ENCODE peak calls at places on chromosomes 5 and 9, in five cellular contexts. S is A549, A is breast epithelium, X is IMR-90, G is body of pancreas. L is an unnamed sample.

GRCh38 chr9:128372188-128372641 is 1.0 kb downstream of the URM1 start:
- DNase-seq in G (no peak), A (no peak), X (no peak), S (no peak), L (no peak)

GRCh38 chr5:65817936-65818335 is 95.9 kb downstream of the NLN start:
- DNase-seq in G (no peak), S (no peak), X (no peak), A (no peak), L (no peak)

GRCh38 chr5:154824070-154824469 is 26.3 kb downstream of the FAXDC2 start:
- DNase-seq in X (no peak), S (no peak), G (no peak), A (no peak), L (no peak)

GRCh38 chr9:85858351-85858750 is 82.6 kb upstream of the NAA35 start:
- DNase-seq in X (no peak), A (no peak), S (no peak), G (no peak), L (no peak)

GRCh38 chr5:10854526-10855277 is 93.7 kb upstream of the DAP start:
- DNase-seq in S (no peak), G (peak), A (peak), X (no peak), L (no peak)

GRCh38 chr5:39164016-39164415 is 55.3 kb downstream of the FYB1 start:
- DNase-seq in X (no peak), S (no peak), G (no peak), A (no peak), L (no peak)

GRCh38 chr9:98185611-98186171 is 6.7 kb downstream of the CORO2A start:
- DNase-seq in S (no peak), G (no peak), X (no peak), A (no peak), L (no peak)

GRCh38 chr9:133638076-133638475 is 1.9 kb downstream of the DBH start:
- DNase-seq in S (no peak), A (no peak), G (no peak), X (no peak), L (no peak)

GRCh38 chr5:5126444-5126843 is 13.7 kb upstream of the ADAMTS16 start:
- DNase-seq in S (peak), A (no peak), G (no peak), X (no peak), L (no peak)

GRCh38 chr5:91022518-91022917 is 360.6 kb downstream of the ARRDC3 start:
- DNase-seq in G (no peak), A (no peak), S (no peak), X (no peak), L (no peak)

GRCh38 chr5:173864126-173865075 is 23.7 kb upstream of the CPEB4 start:
- DNase-seq in X (no peak), A (no peak), G (peak), S (no peak), L (no peak)

DNA sequence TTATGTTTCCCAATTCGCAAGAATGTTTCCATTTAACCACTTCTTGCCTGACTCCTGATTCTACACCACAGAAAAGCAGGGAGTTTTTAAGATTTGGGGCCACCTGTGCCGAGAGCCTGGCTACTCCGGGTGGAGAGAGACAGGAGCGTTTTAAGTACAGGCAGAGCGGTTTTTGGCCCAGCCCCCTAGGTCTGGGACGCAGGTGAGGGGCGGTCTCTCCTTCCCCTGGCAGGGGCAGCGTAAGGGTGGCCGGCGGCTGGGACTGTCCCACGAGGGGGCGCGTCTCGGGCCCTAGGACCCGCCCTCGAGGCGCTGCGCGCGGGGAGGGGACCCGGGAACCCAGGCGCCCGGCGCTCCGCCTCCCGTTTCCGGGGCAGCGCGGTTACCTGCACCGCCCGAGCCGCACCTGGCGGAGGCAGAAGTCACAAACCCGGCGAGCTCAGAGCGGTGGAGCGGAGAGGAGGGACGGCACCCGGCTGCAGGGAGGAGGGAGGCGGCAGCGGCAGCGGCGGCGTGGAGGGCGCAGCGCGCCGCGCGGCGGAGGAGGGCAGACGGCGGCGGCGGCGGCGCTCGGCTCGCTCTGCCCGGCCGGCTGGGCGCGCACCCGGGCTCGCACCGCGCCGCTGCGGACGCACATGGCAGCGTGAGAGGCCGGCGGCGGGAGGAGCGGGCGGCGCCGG is at the start of gene WWC1:
- DNase-seq in A (peak), G (peak), S (peak), X (peak), L (peak)
- TF ChIP-seq POLR2A in A (no peak), G (peak), S (peak), X (no peak), L (no peak)

DNA sequence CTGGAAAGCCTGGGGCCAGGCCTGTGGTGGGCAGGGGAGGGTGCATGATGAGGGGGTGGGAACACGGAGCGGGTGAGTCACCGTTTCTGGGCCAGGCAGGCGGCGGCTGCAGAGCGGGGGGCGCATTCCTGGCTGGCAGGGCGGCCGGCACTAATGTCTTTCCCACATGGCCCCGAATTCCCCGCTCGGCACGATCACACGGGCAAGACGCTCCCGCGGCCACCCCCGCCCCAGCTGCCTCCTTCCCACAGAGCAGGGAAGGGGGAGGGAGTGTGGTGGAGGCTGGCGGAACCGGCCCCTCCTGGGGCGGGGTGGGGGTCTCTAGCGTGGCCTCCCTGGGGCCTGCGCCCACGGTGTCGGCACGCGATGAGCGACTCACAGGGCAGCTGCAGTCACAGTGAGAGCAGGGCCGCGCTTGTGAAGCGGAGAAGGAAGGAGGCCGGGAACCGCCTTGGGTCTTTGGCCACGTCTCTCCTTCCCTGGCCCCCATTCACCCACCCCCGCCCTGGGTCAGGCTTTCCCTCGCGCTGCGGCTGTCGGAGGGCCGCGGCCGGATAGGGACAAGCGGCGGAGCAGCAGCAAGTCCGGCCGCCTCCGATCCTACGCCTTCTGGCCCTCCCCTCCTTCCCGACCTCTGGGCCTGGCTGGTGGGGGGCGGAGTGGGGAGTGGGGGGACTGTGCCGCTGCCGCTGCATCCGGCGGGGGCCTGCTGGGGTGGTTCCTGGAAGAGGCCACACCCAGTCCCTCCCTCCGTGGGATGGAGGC is 48.9 kb downstream of the CXXC5 start:
- DNase-seq in G (peak), S (no peak), X (peak), A (peak), L (peak)
- TF ChIP-seq POLR2A in G (peak), S (no peak), X (peak), A (no peak), L (no peak)

GRCh38 chr5:58228896-58229295 is 231.0 kb downstream of the PLK2 start:
- DNase-seq in A (no peak), S (no peak), X (no peak), G (no peak), L (no peak)

GRCh38 chr5:58227858-58228257 is 232.0 kb downstream of the PLK2 start:
- DNase-seq in X (no peak), G (no peak), S (no peak), A (no peak), L (no peak)

GRCh38 chr5:58224661-58225060 is 235.2 kb downstream of the PLK2 start:
- DNase-seq in A (no peak), X (no peak), G (no peak), S (no peak), L (no peak)
- TF ChIP-seq POLR2A in A (no peak), X (no peak), G (no peak), S (no peak), L (no peak)

DNA sequence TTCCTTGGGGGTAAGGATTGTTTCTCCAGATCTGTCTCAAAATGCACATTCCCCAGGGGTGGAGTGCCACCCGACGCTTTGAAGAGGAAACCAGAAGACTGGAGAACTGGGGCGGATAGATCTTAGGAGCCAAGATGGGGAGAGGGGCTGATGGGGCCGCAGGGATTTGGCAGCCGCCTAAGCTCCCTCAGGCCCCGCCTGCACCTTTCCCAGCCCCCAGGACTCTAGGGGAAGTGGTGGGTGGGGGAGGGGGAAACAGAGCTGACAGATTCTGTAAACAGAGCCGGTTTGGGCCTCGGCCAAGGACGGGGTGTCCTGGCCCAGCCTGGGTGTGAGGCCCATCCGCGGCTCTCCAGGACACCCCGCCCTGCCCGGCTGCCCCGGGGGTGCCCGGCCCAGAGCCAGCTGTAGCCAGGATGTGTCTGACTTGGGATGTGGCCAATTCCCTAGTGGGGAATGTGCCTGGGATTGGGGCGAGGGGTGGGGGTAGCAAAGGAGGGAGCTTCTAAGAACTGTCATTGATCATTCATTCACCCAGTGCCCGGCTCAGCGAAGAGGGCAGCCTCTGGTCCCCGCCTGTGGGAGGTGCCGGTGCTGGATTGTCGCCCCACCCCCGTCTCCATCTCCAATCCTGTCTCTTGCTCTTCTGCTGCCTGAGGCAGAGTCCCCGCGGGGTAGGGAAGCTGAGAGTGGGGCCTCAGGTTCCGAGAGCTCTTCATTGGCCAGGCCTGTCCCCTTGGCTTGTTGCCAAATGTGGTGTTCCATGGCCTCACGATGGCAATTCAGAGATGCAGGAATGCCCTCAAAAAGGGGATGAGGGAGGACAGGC is 54.8 kb upstream of the CDKN2AIPNL start:
- DNase-seq in S (peak), G (peak), A (peak), X (peak), L (peak)
- TF ChIP-seq POLR2A in S (peak), G (peak), A (no peak), X (no peak), L (no peak)

L was measured in GM12891.